ENCODE peak calls at places on chromosomes 7 and 10, in ten cellular contexts. N is caudate nucleus; L is HTR-8/SVneo; Z is activated CD8-positive, alpha-beta memory T cell treated with anti-CD3 and anti-CD28 coated beads for 24 hours; M is kidney tubule cell; I is activated CD4-positive, alpha-beta T cell treated with anti-CD3 and anti-CD28 coated beads, Interleukin-2, amount 50 U/mL, for 1 hour; R is EL; D is stimulated activated CD4-positive, alpha-beta T cell treated with anti-CD3 and anti-CD28 coated beads, Interleukin-1b, Interleukin-23, amount 100 ng/mL, for 24 hours; H is hepatocyte; F is activated T-helper 1 cell treated with anti-CD3 and anti-CD28 coated beads, Interleukin-12 subunit alpha, Interleukin-12 subunit beta, Interleukin-2, Interleukin-4 antibody, amounts not matched to agents 30 ng/mL and 10 ng/mL and 1 ng/mL, durations not matched to agents 14 hours and 24 hours and 36 hours. C is an unnamed sample.
A peak's percentile ranks its signal among the peaks of the same experiment; 100 is the strongest.

GRCh38 chr10:78004215-78005026 is 24.9 kb downstream of the POLR3A start:
- DNase-seq in N (no peak), L (no peak), Z (no peak), M (no peak), I (no peak), R (no peak), D (no peak), H (no peak), F (no peak), C (no peak)

GRCh38 chr10:73414230-73414981 is 548 bp upstream of the ANXA7 start:
- DNase-seq in N (no peak), L (no peak), Z (no peak), M (peak; percentile 12), I (no peak), R (peak; percentile 8), D (no peak), H (peak; percentile 20), F (no peak), C (no peak)

GRCh38 chr7:133230591-133231194 is 22.2 kb upstream of the EXOC4 start:
- DNase-seq in N (peak; percentile 27), L (peak; percentile 18), Z (peak; percentile 66), M (peak; percentile 56), I (peak; percentile 31), R (peak; percentile 51), D (peak; percentile 15), H (peak; percentile 53), F (peak; percentile 10), C (peak; percentile 67)

GRCh38 chr10:44981172-44982113 is 2.8 kb upstream of the DEPP1 start:
- DNase-seq in N (no peak), L (peak; percentile 71), Z (no peak), M (peak; percentile 93), I (no peak), R (peak; percentile 88), D (no peak), H (peak; percentile 70), F (no peak), C (peak; percentile 84)

GRCh38 chr7:116673504-116673865 is 1.5 kb downstream of the MET start:
- DNase-seq in N (no peak), L (no peak), Z (no peak), M (no peak), I (no peak), R (no peak), D (no peak), H (no peak), F (no peak), C (no peak)

GRCh38 chr10:31171402-31172120 is 139.9 kb upstream of the ZNF438 start:
- DNase-seq in N (no peak), L (no peak), Z (no peak), M (no peak), I (no peak), R (peak; percentile 66), D (no peak), H (no peak), F (no peak), C (no peak)

GRCh38 chr7:139575338-139575680 is 51.8 kb downstream of the CLEC2L start:
- DNase-seq in N (no peak), L (no peak), Z (peak; percentile 40), M (no peak), I (no peak), R (no peak), D (no peak), H (no peak), F (no peak), C (no peak)

GRCh38 chr10:119689016-119689564 is 36.8 kb upstream of the INPP5F start:
- DNase-seq in N (no peak), L (no peak), Z (no peak), M (no peak), I (no peak), R (no peak), D (no peak), H (no peak), F (no peak), C (no peak)

GRCh38 chr7:22864855-22865606 is 42.4 kb upstream of the TOMM7 start:
- DNase-seq in N (no peak), L (no peak), Z (no peak), M (no peak), I (no peak), R (peak; percentile 40), D (no peak), H (no peak), F (no peak), C (no peak)

GRCh38 chr10:77507313-77507712 is 130.3 kb downstream of the KCNMA1 start:
- DNase-seq in N (no peak), L (no peak), Z (no peak), M (no peak), I (no peak), R (peak; percentile 61), D (no peak), H (no peak), F (no peak), C (no peak)

GRCh38 chr7:44415510-44415909 is 74.9 kb downstream of the NUDCD3 start:
- DNase-seq in N (no peak), L (no peak), Z (no peak), M (peak; percentile 83), I (no peak), R (peak; percentile 12), D (no peak), H (no peak), F (no peak), C (no peak)

GRCh38 chr7:112790651-112790973 is 419 bp upstream of the TMEM168 start:
- DNase-seq in N (no peak), L (no peak), Z (no peak), M (no peak), I (no peak), R (no peak), D (no peak), H (no peak), F (no peak), C (no peak)

C was measured in Panc1.